ENCODE peak calls at places on chromosomes 6 and 20, in seven cellular contexts. B is glutamatergic neuron, A is AG09319, W is MM.1S, Z is prostate gland, P is nephron progenitor cell, R is colonic mucosa. N is an unnamed sample.

GRCh38 chr20:51132286-51132810 is 109.4 kb upstream of the KCNG1 start:
- DNase-seq in B (no peak), P (no peak), A (no peak), W (no peak), Z (no peak), R (peak; percentile 79), N (no peak)

GRCh38 chr6:166820070-166820469 is 136.3 kb downstream of the RNASET2 start:
- DNase-seq in W (no peak), P (no peak), Z (no peak), A (no peak), R (no peak), B (no peak), N (no peak)

GRCh38 chr6:3250278-3250677 is 8.5 kb upstream of the PSMG4 start:
- DNase-seq in R (no peak), B (no peak), W (no peak), Z (no peak), P (no peak), A (no peak), N (no peak)

GRCh38 chr6:128630213-128630612 is 109.8 kb upstream of the PTPRK start:
- DNase-seq in A (no peak), Z (no peak), P (no peak), R (no peak), B (no peak), W (peak; percentile 42), N (no peak)

GRCh38 chr6:105688573-105688972 is 285.7 kb upstream of the PREP start:
- DNase-seq in W (peak; percentile 94), P (no peak), Z (no peak), R (no peak), B (no peak), A (no peak), N (no peak)

GRCh38 chr6:18823782-18824386 is 436.7 kb downstream of the RNF144B start:
- DNase-seq in Z (no peak), A (no peak), B (peak; percentile 75), P (peak; percentile 58), R (peak; percentile 30), W (peak; percentile 23), N (no peak)

GRCh38 chr6:37630281-37630799 is 67.3 kb downstream of the MDGA1 start:
- DNase-seq in W (no peak), A (peak; percentile 75), B (no peak), R (no peak), Z (no peak), P (no peak), N (no peak)

GRCh38 chr6:23446394-23447001 is 679.5 kb upstream of the NRSN1 start:
- DNase-seq in P (peak; percentile 3), Z (no peak), A (peak; percentile 25), B (no peak), W (peak; percentile 40), R (no peak), N (no peak)

GRCh38 chr6:28802417-28803336 is 121.1 kb downstream of the TRIM27 start:
- DNase-seq in Z (no peak), R (no peak), W (peak; percentile 6), B (no peak), A (no peak), P (no peak), N (peak; percentile 55)

GRCh38 chr6:47252636-47253035 is 57.1 kb downstream of the TNFRSF21 start:
- DNase-seq in W (no peak), P (no peak), Z (no peak), R (no peak), A (no peak), B (no peak), N (no peak)

GRCh38 chr6:109102762-109103161 is 7.5 kb downstream of the CEP57L1 start:
- DNase-seq in B (no peak), R (no peak), P (no peak), A (no peak), W (no peak), Z (no peak), N (no peak)

GRCh38 chr6:68279793-68280557 is 355.1 kb upstream of the ADGRB3 start:
- DNase-seq in Z (no peak), R (no peak), P (no peak), W (no peak), A (no peak), B (no peak), N (no peak)

GRCh38 chr6:53347921-53348435 is 772 bp downstream of the ELOVL5 start:
- DNase-seq in P (peak; percentile 84), Z (peak; percentile 55), W (no peak), B (peak; percentile 81), A (no peak), R (peak; percentile 67), N (peak; percentile 41)

GRCh38 chr6:133504761-133505160 is 263.6 kb downstream of the EYA4 start:
- DNase-seq in Z (no peak), P (no peak), W (no peak), R (no peak), A (no peak), B (no peak), N (no peak)

GRCh38 chr6:76422814-76423213 is 350.4 kb upstream of the IMPG1 start:
- DNase-seq in B (no peak), R (peak; percentile 18), P (no peak), W (no peak), Z (no peak), A (no peak), N (no peak)

GRCh38 chr20:840503-840857 is 7.0 kb downstream of the FAM110A start:
- DNase-seq in P (no peak), R (no peak), B (no peak), Z (no peak), W (no peak), A (no peak), N (no peak)
- TF ChIP-seq CTCF in P (no peak), R (no peak), B (no peak), Z (no peak), W (no peak), A (no peak), N (no peak)

DNA sequence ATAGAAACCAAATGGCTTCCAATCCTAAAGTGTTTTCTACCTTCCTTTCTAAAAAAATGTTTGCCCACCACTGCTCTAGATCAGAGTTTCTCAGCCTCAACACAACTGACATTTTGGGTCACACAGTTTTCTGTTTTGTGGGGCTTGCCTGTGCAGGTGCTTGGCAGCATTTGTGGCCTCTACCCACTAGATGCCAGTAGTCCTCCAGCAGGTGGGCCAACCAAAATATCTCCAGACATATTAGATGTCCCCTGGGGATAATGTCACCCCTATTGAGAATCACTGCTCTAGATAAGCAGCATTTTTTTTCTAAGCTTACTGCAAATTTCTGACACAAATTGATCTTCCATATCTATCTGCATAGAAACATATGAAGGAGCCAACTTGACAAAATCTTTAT is 26.3 kb upstream of the EPM2A start:
- DNase-seq in R (no peak), P (no peak), W (no peak), B (no peak), A (no peak), Z (no peak), N (no peak)
- TF ChIP-seq CTCF in R (no peak), P (no peak), W (no peak), B (no peak), A (no peak), Z (no peak), N (peak; percentile 42)

DNA sequence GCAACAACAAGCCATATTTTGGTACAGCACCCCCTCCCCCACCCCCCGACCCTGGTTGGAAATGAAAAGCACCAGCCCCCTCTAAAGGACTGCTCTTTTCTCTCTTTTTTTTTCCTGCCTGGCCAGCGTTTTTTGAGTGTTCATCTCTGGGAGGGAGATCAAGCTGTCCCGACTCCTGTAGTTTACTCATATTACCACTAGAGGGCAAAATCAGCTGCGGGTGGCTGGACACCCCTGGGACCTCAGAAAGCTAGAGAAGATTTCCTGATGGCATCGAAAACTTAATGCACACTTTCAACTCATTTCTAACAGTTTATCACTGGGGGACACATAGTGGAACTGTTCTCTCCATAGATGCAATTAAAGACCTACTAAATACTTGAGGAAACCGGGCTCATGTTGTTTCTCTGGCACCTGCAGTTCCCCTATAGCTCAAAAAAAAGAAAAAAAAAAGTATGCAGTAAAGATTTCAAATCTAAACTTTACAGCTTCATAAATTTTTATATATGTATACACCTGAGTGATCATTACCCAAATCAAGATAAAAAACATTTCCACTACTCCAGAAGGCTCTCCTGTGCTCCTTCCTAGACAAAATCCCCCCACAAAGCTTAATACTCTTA is 24.4 kb downstream of the CNBD2 start:
- DNase-seq in Z (peak; percentile 42), P (peak; percentile 44), W (peak; percentile 74), R (peak; percentile 56), B (peak; percentile 34), A (no peak), N (peak; percentile 80)
- TF ChIP-seq CTCF in Z (peak; percentile 67), P (peak; percentile 74), W (peak; percentile 81), R (peak; percentile 71), B (peak; percentile 93), A (peak; percentile 84), N (peak; percentile 78)

DNA sequence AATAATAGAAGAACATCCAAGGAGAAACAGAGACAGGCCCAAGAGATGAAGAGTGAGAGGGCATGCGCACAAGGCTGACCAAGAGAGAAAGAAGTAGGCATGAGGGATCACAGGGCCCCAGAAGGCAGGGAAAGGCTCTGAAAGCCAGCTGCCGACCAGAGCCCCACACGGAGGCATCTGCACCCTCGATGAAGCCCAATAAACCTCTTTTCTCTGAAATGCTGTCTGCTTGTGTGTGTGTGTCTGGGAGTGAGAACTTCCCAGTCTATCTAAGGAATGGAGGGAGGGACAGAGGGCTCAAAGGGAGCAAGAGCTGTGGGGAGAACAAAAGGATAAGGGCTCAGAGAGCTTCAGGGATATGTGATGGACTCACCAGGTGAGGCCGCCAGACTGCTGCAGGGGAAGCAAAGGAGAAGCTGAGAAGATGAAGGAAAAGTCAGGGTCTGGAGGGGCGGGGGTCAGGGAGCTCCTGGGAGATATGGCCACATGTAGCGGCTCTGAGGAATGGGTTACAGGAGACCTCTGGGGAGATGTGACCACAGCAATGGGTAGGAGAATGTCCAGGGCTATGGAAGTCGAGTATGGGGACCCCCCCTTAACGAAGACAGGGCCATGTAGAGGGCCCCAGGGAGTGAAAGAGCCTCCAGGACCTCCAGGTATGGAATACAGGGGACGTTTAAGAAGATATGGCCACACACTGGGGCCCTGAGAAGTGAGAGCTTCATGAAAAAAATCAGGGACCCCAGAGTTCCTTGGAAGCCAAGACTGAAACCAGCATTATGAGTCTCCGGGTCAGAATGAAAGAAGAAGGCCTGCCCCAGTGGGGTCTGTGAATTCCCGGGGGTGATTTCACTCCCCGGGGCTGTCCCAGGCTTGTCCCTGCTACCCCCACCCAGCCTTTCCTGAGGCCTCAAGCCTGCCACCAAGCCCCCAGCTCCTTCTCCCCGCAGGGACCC is 981 bp upstream of the TNF start:
- DNase-seq in B (no peak), A (no peak), R (no peak), W (no peak), P (no peak), Z (no peak), N (no peak)
- TF ChIP-seq CTCF in B (no peak), A (no peak), R (no peak), W (no peak), P (no peak), Z (no peak), N (peak; percentile 45)

GRCh38 chr20:34076952-34077351 is 35.1 kb downstream of the EIF2S2 start:
- DNase-seq in A (no peak), Z (no peak), P (no peak), R (no peak), W (no peak), B (no peak), N (no peak)

GRCh38 chr20:34074101-34074760 is 37.8 kb downstream of the EIF2S2 start:
- DNase-seq in P (no peak), A (no peak), W (no peak), B (no peak), R (no peak), Z (no peak), N (no peak)

GRCh38 chr20:34078540-34078939 is 33.5 kb downstream of the EIF2S2 start:
- DNase-seq in A (no peak), W (no peak), R (no peak), Z (no peak), B (no peak), P (no peak), N (no peak)

GRCh38 chr20:34072778-34073177 is 39.3 kb downstream of the EIF2S2 start:
- DNase-seq in Z (no peak), R (no peak), W (no peak), B (no peak), A (no peak), P (no peak), N (no peak)

GRCh38 chr20:34075647-34076046 is 36.4 kb downstream of the EIF2S2 start:
- DNase-seq in A (no peak), P (no peak), Z (no peak), B (no peak), W (no peak), R (no peak), N (no peak)
- TF ChIP-seq CTCF in A (no peak), P (no peak), Z (no peak), B (peak; percentile 39), W (peak; percentile 10), R (no peak), N (no peak)

N was measured in GM13977.